ENCODE peak calls at places on chromosomes 7 and 10, in four cellular contexts. I, T, W and D are unnamed samples.

GRCh38 chr10:93006435-93007039 is 54.1 kb upstream of the CYP26C1 start:
- DNase-seq in I (no peak), T (peak), W (peak), D (no peak)

GRCh38 chr7:14207711-14208110 is 218.2 kb upstream of the ETV1 start:
- DNase-seq in I (no peak), T (no peak), W (no peak), D (no peak)

GRCh38 chr10:61688551-61689308 is 26.0 kb downstream of the CABCOCO1 start:
- DNase-seq in I (no peak), T (no peak), W (no peak), D (no peak)

GRCh38 chr10:129768437-129769355 is 195.4 kb downstream of the EBF3 start:
- DNase-seq in I (no peak), T (no peak), W (no peak), D (no peak)

GRCh38 chr7:115748123-115748738 is 282.3 kb downstream of the TFEC start:
- DNase-seq in I (no peak), T (no peak), W (no peak), D (no peak)

GRCh38 chr7:85239114-85239513 is 52.3 kb upstream of the SEMA3D start:
- DNase-seq in I (no peak), T (no peak), W (no peak), D (no peak)

GRCh38 chr7:107387077-107387476 is 82.8 kb upstream of the GPR22 start:
- DNase-seq in I (no peak), T (no peak), W (peak), D (no peak)

GRCh38 chr10:2908851-2909630 is 158.3 kb upstream of the PFKP start:
- DNase-seq in I (no peak), T (peak), W (peak), D (no peak)

GRCh38 chr7:40658731-40659130 is 523.9 kb downstream of the SUGCT start:
- DNase-seq in I (no peak), T (no peak), W (no peak), D (no peak)

GRCh38 chr10:11689945-11690736 is 52.0 kb upstream of the ECHDC3 start:
- DNase-seq in I (no peak), T (no peak), W (no peak), D (no peak)

GRCh38 chr7:47937065-47937687 is 11.1 kb downstream of the PKD1L1 start:
- DNase-seq in I (peak), T (no peak), W (no peak), D (peak)

GRCh38 chr7:1742555-1743303 is 72.7 kb downstream of the ELFN1 start:
- DNase-seq in I (no peak), T (peak), W (peak), D (peak)

GRCh38 chr7:83827036-83827435 is 178.1 kb upstream of the SEMA3E start:
- DNase-seq in I (no peak), T (no peak), W (no peak), D (no peak)
- TF ChIP-seq SPI1 in I (no peak), T (no peak), W (no peak), D (no peak)

DNA sequence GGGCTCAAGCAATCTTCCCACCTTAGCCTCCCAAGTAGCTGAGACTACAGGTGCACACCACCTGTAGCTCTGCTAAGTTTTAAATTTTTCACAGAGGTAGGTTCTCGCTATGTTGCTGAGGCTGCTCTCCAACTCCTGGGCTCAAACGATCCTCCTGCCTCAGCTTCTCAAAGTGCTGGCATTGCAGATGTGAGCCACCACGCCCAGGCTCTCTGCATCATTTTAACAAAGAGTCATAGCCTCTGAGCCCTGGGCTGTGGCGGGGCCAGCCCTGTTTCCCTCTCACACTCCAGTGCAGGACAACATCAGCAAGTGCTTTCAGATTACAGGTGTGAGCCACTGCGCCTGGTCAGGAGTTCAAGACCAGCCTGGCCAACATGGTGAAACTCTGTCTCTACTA is 102.5 kb downstream of the COL26A1 start:
- DNase-seq in I (no peak), T (no peak), W (no peak), D (no peak)
- TF ChIP-seq SPI1 in I (no peak), T (no peak), W (no peak), D (no peak)

DNA sequence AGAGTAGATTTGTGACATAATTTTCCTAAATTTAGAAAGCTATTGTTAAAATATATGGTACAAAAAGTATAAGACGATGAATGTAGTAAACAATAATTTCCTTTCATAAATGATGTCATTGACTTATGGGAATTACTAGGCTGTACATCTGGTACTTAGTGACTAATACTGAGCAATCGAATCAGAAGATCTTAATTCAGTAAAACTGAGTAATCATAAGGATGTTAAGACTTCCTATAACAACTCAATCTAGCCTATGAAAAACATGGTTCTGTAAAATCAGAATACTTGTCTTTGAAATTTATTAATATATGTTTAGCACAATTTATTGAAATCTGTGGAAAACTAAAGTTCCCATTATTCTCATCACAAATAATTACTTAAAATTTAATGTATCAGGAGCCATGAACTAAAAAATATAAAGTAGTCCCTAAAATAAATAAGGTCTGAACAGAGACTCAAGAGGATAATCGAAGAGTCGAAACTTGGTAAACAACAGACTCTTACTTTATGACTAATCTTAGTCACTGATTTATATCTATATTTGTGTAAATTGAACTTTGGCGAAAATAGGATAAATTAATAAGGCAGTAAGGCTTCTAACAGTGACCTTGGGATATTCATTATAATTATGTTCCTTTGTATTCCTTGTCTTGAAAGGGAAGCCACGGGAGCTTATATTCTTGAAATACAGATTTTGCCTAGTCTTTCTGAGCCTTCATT is 142.1 kb downstream of the HGF start:
- DNase-seq in I (no peak), T (no peak), W (no peak), D (no peak)
- TF ChIP-seq SPI1 in I (no peak), T (no peak), W (no peak), D (no peak)

GRCh38 chr7:26657139-26657753 is 207.1 kb downstream of the SKAP2 start:
- DNase-seq in I (no peak), T (no peak), W (no peak), D (no peak)
- TF ChIP-seq SPI1 in I (no peak), T (no peak), W (no peak), D (no peak)

DNA sequence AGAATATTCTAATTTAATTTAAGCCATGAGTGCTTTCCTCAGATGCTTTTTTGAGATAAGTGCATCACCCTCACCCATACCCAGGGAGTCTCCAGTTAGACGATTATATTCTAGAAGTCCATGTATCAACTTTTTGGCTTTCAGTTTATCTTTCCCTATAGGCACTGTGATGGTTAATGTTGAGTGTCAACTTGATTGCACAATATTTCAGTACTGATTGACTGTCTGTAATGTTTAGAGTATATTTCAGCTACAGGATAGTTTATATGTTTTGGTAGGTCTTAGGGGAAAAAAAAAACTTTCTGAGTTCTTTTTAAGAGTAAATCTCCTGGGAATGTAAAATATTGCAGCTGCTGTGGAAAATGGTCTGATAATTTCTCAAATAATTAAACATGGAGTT is 535.4 kb downstream of the ADRA2A start:
- DNase-seq in I (no peak), T (no peak), W (no peak), D (no peak)
- TF ChIP-seq SPI1 in I (no peak), T (no peak), W (no peak), D (no peak)